ENCODE peak calls at places on chromosomes 5 and 9, in eight cellular contexts. One of them, this sample, is unnamed.

GRCh38 chr5:175485631-175486030 is 7.3 kb downstream of the SFXN1 start:
- DNase-seq in mucosa of gallbladder: no peak
- DNase-seq in putamen: no peak
- DNase-seq in CD4-positive, alpha-beta T cell: no peak
- DNase-seq in stimulated activated CD8-positive, alpha-beta memory T cell treated with anti-CD3 and anti-CD28 coated beads, Interleukin-15, amount 100 ng/mL, for 48 hours: no peak
- DNase-seq in PC-3: no peak
- DNase-seq in ELR: no peak
- DNase-seq in ACHN: no peak
- DNase-seq in this sample: no peak

GRCh38 chr5:114007678-114008077 is 354.2 kb upstream of the KCNN2 start:
- DNase-seq in mucosa of gallbladder: no peak
- DNase-seq in putamen: peak
- DNase-seq in CD4-positive, alpha-beta T cell: no peak
- DNase-seq in stimulated activated CD8-positive, alpha-beta memory T cell treated with anti-CD3 and anti-CD28 coated beads, Interleukin-15, amount 100 ng/mL, for 48 hours: no peak
- DNase-seq in PC-3: no peak
- DNase-seq in ELR: no peak
- DNase-seq in ACHN: no peak
- DNase-seq in this sample: no peak

GRCh38 chr5:17061973-17062470 is 125.9 kb upstream of the MYO10 start:
- DNase-seq in mucosa of gallbladder: no peak
- DNase-seq in putamen: no peak
- DNase-seq in CD4-positive, alpha-beta T cell: no peak
- DNase-seq in stimulated activated CD8-positive, alpha-beta memory T cell treated with anti-CD3 and anti-CD28 coated beads, Interleukin-15, amount 100 ng/mL, for 48 hours: no peak
- DNase-seq in PC-3: no peak
- DNase-seq in ELR: no peak
- DNase-seq in ACHN: no peak
- DNase-seq in this sample: no peak

GRCh38 chr5:126253406-126253805 is 169.8 kb upstream of the GRAMD2B start:
- DNase-seq in mucosa of gallbladder: no peak
- DNase-seq in putamen: no peak
- DNase-seq in CD4-positive, alpha-beta T cell: no peak
- DNase-seq in stimulated activated CD8-positive, alpha-beta memory T cell treated with anti-CD3 and anti-CD28 coated beads, Interleukin-15, amount 100 ng/mL, for 48 hours: no peak
- DNase-seq in PC-3: no peak
- DNase-seq in ELR: no peak
- DNase-seq in ACHN: peak
- DNase-seq in this sample: no peak

GRCh38 chr5:149382517-149383220 is 3.6 kb upstream of the IL17B start:
- DNase-seq in mucosa of gallbladder: no peak
- DNase-seq in putamen: no peak
- DNase-seq in CD4-positive, alpha-beta T cell: no peak
- DNase-seq in stimulated activated CD8-positive, alpha-beta memory T cell treated with anti-CD3 and anti-CD28 coated beads, Interleukin-15, amount 100 ng/mL, for 48 hours: no peak
- DNase-seq in PC-3: no peak
- DNase-seq in ELR: no peak
- DNase-seq in ACHN: no peak
- DNase-seq in this sample: no peak

GRCh38 chr5:69033690-69034089 is 60.1 kb upstream of the SLC30A5 start:
- DNase-seq in mucosa of gallbladder: no peak
- DNase-seq in putamen: no peak
- DNase-seq in CD4-positive, alpha-beta T cell: no peak
- DNase-seq in stimulated activated CD8-positive, alpha-beta memory T cell treated with anti-CD3 and anti-CD28 coated beads, Interleukin-15, amount 100 ng/mL, for 48 hours: no peak
- DNase-seq in PC-3: peak
- DNase-seq in ELR: no peak
- DNase-seq in ACHN: no peak
- DNase-seq in this sample: no peak

GRCh38 chr5:133384903-133385302 is 227.4 kb downstream of the FSTL4 start:
- DNase-seq in mucosa of gallbladder: no peak
- DNase-seq in putamen: no peak
- DNase-seq in CD4-positive, alpha-beta T cell: no peak
- DNase-seq in stimulated activated CD8-positive, alpha-beta memory T cell treated with anti-CD3 and anti-CD28 coated beads, Interleukin-15, amount 100 ng/mL, for 48 hours: no peak
- DNase-seq in PC-3: no peak
- DNase-seq in ELR: no peak
- DNase-seq in ACHN: no peak
- DNase-seq in this sample: no peak

GRCh38 chr5:143261748-143262392 is 141.6 kb downstream of the NR3C1 start:
- DNase-seq in mucosa of gallbladder: no peak
- DNase-seq in putamen: no peak
- DNase-seq in CD4-positive, alpha-beta T cell: no peak
- DNase-seq in stimulated activated CD8-positive, alpha-beta memory T cell treated with anti-CD3 and anti-CD28 coated beads, Interleukin-15, amount 100 ng/mL, for 48 hours: peak
- DNase-seq in PC-3: peak
- DNase-seq in ELR: peak
- DNase-seq in ACHN: no peak
- DNase-seq in this sample: peak

GRCh38 chr9:112731971-112732370 is 14.1 kb upstream of the INIP start:
- DNase-seq in mucosa of gallbladder: no peak
- DNase-seq in putamen: no peak
- DNase-seq in CD4-positive, alpha-beta T cell: no peak
- DNase-seq in stimulated activated CD8-positive, alpha-beta memory T cell treated with anti-CD3 and anti-CD28 coated beads, Interleukin-15, amount 100 ng/mL, for 48 hours: no peak
- DNase-seq in PC-3: no peak
- DNase-seq in ELR: no peak
- DNase-seq in ACHN: no peak
- DNase-seq in this sample: no peak

GRCh38 chr9:7622481-7622880 is 177.1 kb downstream of the DMAC1 start:
- DNase-seq in mucosa of gallbladder: no peak
- DNase-seq in putamen: peak
- DNase-seq in CD4-positive, alpha-beta T cell: no peak
- DNase-seq in stimulated activated CD8-positive, alpha-beta memory T cell treated with anti-CD3 and anti-CD28 coated beads, Interleukin-15, amount 100 ng/mL, for 48 hours: no peak
- DNase-seq in PC-3: no peak
- DNase-seq in ELR: no peak
- DNase-seq in ACHN: no peak
- DNase-seq in this sample: no peak

GRCh38 chr5:115559524-115559923 is 14.9 kb upstream of the FEM1C start:
- DNase-seq in mucosa of gallbladder: no peak
- DNase-seq in putamen: no peak
- DNase-seq in CD4-positive, alpha-beta T cell: no peak
- DNase-seq in stimulated activated CD8-positive, alpha-beta memory T cell treated with anti-CD3 and anti-CD28 coated beads, Interleukin-15, amount 100 ng/mL, for 48 hours: no peak
- DNase-seq in PC-3: peak
- DNase-seq in ELR: peak
- DNase-seq in ACHN: no peak
- DNase-seq in this sample: no peak

GRCh38 chr5:150599917-150600511 is 40.4 kb upstream of the SYNPO start:
- DNase-seq in mucosa of gallbladder: peak
- DNase-seq in putamen: no peak
- DNase-seq in CD4-positive, alpha-beta T cell: no peak
- DNase-seq in stimulated activated CD8-positive, alpha-beta memory T cell treated with anti-CD3 and anti-CD28 coated beads, Interleukin-15, amount 100 ng/mL, for 48 hours: no peak
- DNase-seq in PC-3: peak
- DNase-seq in ELR: peak
- DNase-seq in ACHN: peak
- DNase-seq in this sample: peak

GRCh38 chr5:31768784-31769183 is 129.9 kb downstream of the PDZD2 start:
- DNase-seq in mucosa of gallbladder: no peak
- DNase-seq in putamen: no peak
- DNase-seq in CD4-positive, alpha-beta T cell: no peak
- DNase-seq in stimulated activated CD8-positive, alpha-beta memory T cell treated with anti-CD3 and anti-CD28 coated beads, Interleukin-15, amount 100 ng/mL, for 48 hours: no peak
- DNase-seq in PC-3: no peak
- DNase-seq in ELR: no peak
- DNase-seq in ACHN: no peak
- DNase-seq in this sample: no peak

GRCh38 chr9:130364619-130365322 is 80.0 kb upstream of the ASS1 start:
- DNase-seq in mucosa of gallbladder: no peak
- DNase-seq in putamen: no peak
- DNase-seq in CD4-positive, alpha-beta T cell: no peak
- DNase-seq in stimulated activated CD8-positive, alpha-beta memory T cell treated with anti-CD3 and anti-CD28 coated beads, Interleukin-15, amount 100 ng/mL, for 48 hours: no peak
- DNase-seq in PC-3: peak
- DNase-seq in ELR: peak
- DNase-seq in ACHN: no peak
- DNase-seq in this sample: no peak

GRCh38 chr5:124527220-124527991 is 219.0 kb downstream of the ZNF608 start:
- DNase-seq in mucosa of gallbladder: peak
- DNase-seq in putamen: no peak
- DNase-seq in CD4-positive, alpha-beta T cell: no peak
- DNase-seq in stimulated activated CD8-positive, alpha-beta memory T cell treated with anti-CD3 and anti-CD28 coated beads, Interleukin-15, amount 100 ng/mL, for 48 hours: no peak
- DNase-seq in PC-3: peak
- DNase-seq in ELR: no peak
- DNase-seq in ACHN: no peak
- DNase-seq in this sample: no peak

GRCh38 chr5:138843789-138844461 is 31.2 kb downstream of the LRRTM2 start:
- DNase-seq in mucosa of gallbladder: no peak
- DNase-seq in putamen: no peak
- DNase-seq in CD4-positive, alpha-beta T cell: no peak
- DNase-seq in stimulated activated CD8-positive, alpha-beta memory T cell treated with anti-CD3 and anti-CD28 coated beads, Interleukin-15, amount 100 ng/mL, for 48 hours: no peak
- DNase-seq in PC-3: no peak
- DNase-seq in ELR: no peak
- DNase-seq in ACHN: no peak
- DNase-seq in this sample: peak

GRCh38 chr9:34782372-34782771 is 72.4 kb upstream of the CCL21 start:
- DNase-seq in mucosa of gallbladder: no peak
- DNase-seq in putamen: no peak
- DNase-seq in CD4-positive, alpha-beta T cell: no peak
- DNase-seq in stimulated activated CD8-positive, alpha-beta memory T cell treated with anti-CD3 and anti-CD28 coated beads, Interleukin-15, amount 100 ng/mL, for 48 hours: no peak
- DNase-seq in PC-3: no peak
- DNase-seq in ELR: no peak
- DNase-seq in ACHN: no peak
- DNase-seq in this sample: no peak

GRCh38 chr9:93577045-93577939 is 908 bp downstream of the PHF2 start:
- DNase-seq in mucosa of gallbladder: no peak
- DNase-seq in putamen: no peak
- DNase-seq in CD4-positive, alpha-beta T cell: no peak
- DNase-seq in stimulated activated CD8-positive, alpha-beta memory T cell treated with anti-CD3 and anti-CD28 coated beads, Interleukin-15, amount 100 ng/mL, for 48 hours: no peak
- DNase-seq in PC-3: peak
- DNase-seq in ELR: peak
- DNase-seq in ACHN: no peak
- DNase-seq in this sample: no peak

GRCh38 chr5:122615146-122615545 is 159.7 kb upstream of the SNX2 start:
- DNase-seq in mucosa of gallbladder: no peak
- DNase-seq in putamen: no peak
- DNase-seq in CD4-positive, alpha-beta T cell: no peak
- DNase-seq in stimulated activated CD8-positive, alpha-beta memory T cell treated with anti-CD3 and anti-CD28 coated beads, Interleukin-15, amount 100 ng/mL, for 48 hours: no peak
- DNase-seq in PC-3: no peak
- DNase-seq in ELR: no peak
- DNase-seq in ACHN: no peak
- DNase-seq in this sample: no peak

GRCh38 chr5:20231040-20231439 is 243.0 kb upstream of the CDH18 start:
- DNase-seq in mucosa of gallbladder: no peak
- DNase-seq in putamen: no peak
- DNase-seq in CD4-positive, alpha-beta T cell: no peak
- DNase-seq in stimulated activated CD8-positive, alpha-beta memory T cell treated with anti-CD3 and anti-CD28 coated beads, Interleukin-15, amount 100 ng/mL, for 48 hours: no peak
- DNase-seq in PC-3: peak
- DNase-seq in ELR: peak
- DNase-seq in ACHN: peak
- DNase-seq in this sample: no peak

GRCh38 chr9:80968611-80969010 is 720.7 kb downstream of the TLE1 start:
- DNase-seq in mucosa of gallbladder: no peak
- DNase-seq in putamen: no peak
- DNase-seq in CD4-positive, alpha-beta T cell: no peak
- DNase-seq in stimulated activated CD8-positive, alpha-beta memory T cell treated with anti-CD3 and anti-CD28 coated beads, Interleukin-15, amount 100 ng/mL, for 48 hours: no peak
- DNase-seq in PC-3: peak
- DNase-seq in ELR: peak
- DNase-seq in ACHN: no peak
- DNase-seq in this sample: no peak